ENCODE peak calls at places on chromosomes 1 and 21, in five cellular contexts. C is Right ventricle myocardium superior, T is T-helper 1 cell, J is B cell, K is hepatic stellate cell. H is an unnamed sample.

GRCh38 chr1:21666572-21667320 is 2.4 kb downstream of the RAP1GAP start:
- DNase-seq in T (no peak), J (no peak), C (no peak), K (no peak), H (no peak)

GRCh38 chr1:23282967-23283366 is 61.1 kb downstream of the HNRNPR start:
- DNase-seq in C (no peak), K (peak), J (no peak), T (no peak), H (peak)

GRCh38 chr21:39908265-39908923 is 41.2 kb downstream of the PCP4 start:
- DNase-seq in T (no peak), C (no peak), K (no peak), J (no peak), H (no peak)

GRCh38 chr1:46735708-46736324 is 16.9 kb upstream of the EFCAB14 start:
- DNase-seq in K (peak), T (no peak), J (no peak), C (no peak), H (no peak)

GRCh38 chr1:229270547-229271447 is at the start of gene RAB4A:
- DNase-seq in C (peak), T (peak), K (peak), J (peak), H (peak)

GRCh38 chr1:101653482-101653946 is 343.2 kb downstream of the OLFM3 start:
- DNase-seq in T (no peak), K (no peak), C (no peak), J (no peak), H (no peak)

GRCh38 chr1:92480200-92480812 is 6.4 kb downstream of the GFI1 start:
- DNase-seq in J (peak), C (no peak), K (no peak), T (no peak), H (no peak)

GRCh38 chr1:200134116-200134515 is 106.6 kb downstream of the NR5A2 start:
- DNase-seq in K (no peak), C (no peak), J (no peak), T (no peak), H (no peak)

GRCh38 chr21:44910229-44911065 is 10.3 kb downstream of the ITGB2 start:
- DNase-seq in K (no peak), T (no peak), J (no peak), C (no peak), H (no peak)

GRCh38 chr1:36222481-36223372 is 1.5 kb upstream of the THRAP3 start:
- DNase-seq in C (no peak), K (no peak), T (no peak), J (no peak), H (no peak)

GRCh38 chr1:159089184-159089791 is 12.7 kb upstream of the AIM2 start:
- DNase-seq in J (no peak), C (no peak), T (no peak), K (no peak), H (no peak)

GRCh38 chr1:202706851-202707250 is 3.4 kb downstream of the SYT2 start:
- DNase-seq in T (no peak), K (no peak), J (no peak), C (no peak), H (no peak)

GRCh38 chr1:157116735-157117103 is 17.1 kb upstream of the ETV3L start:
- DNase-seq in C (no peak), T (no peak), J (no peak), K (no peak), H (no peak)

GRCh38 chr21:41883582-41883981 is 4.4 kb upstream of the PRDM15 start:
- DNase-seq in K (no peak), C (no peak), J (no peak), T (no peak), H (no peak)